ENCODE peak calls at places on chromosome 20, in seven cellular contexts. J, T, O, W, G, U and D are unnamed samples.

GRCh38 chr20:16284385-16285100 is 288.7 kb downstream of the KIF16B start:
- DNase-seq in J (no peak), U (no peak), T (no peak), W (no peak), G (no peak), O (no peak), D (no peak)

GRCh38 chr20:50191065-50191565 is 485 bp downstream of the CEBPB start:
- DNase-seq in O (no peak), U (peak), W (no peak), G (no peak), J (peak), T (peak), D (no peak)

GRCh38 chr20:12093062-12093796 is 175.5 kb downstream of the BTBD3 start:
- DNase-seq in T (no peak), G (no peak), W (no peak), J (no peak), U (no peak), O (no peak), D (no peak)

GRCh38 chr20:41004561-41005360 is 23.9 kb upstream of the TOP1 start:
- DNase-seq in J (peak), T (no peak), O (no peak), G (peak), U (no peak), W (no peak), D (no peak)

GRCh38 chr20:45459606-45460005 is 9.9 kb upstream of the WFDC2 start:
- DNase-seq in O (no peak), T (no peak), W (no peak), J (no peak), U (peak), G (peak), D (no peak)

GRCh38 chr20:61257596-61257995 is 5.5 kb downstream of the CDH4 start:
- DNase-seq in T (no peak), J (no peak), O (no peak), W (no peak), G (no peak), U (no peak), D (no peak)

GRCh38 chr20:24638546-24639166 is 169.2 kb downstream of the SYNDIG1 start:
- DNase-seq in U (no peak), T (no peak), G (no peak), W (no peak), J (no peak), O (no peak), D (no peak)

GRCh38 chr20:8389381-8390368 is 257.6 kb downstream of the PLCB1 start:
- DNase-seq in T (no peak), U (peak), J (peak), W (no peak), G (peak), O (peak), D (no peak)

GRCh38 chr20:3541887-3542721 is 71.3 kb downstream of the ATRN start:
- DNase-seq in O (no peak), T (no peak), W (no peak), J (no peak), U (no peak), G (no peak), D (no peak)

GRCh38 chr20:50691585-50692552 is 527 bp upstream of the RIPOR3 start:
- DNase-seq in U (no peak), O (peak), W (no peak), T (peak), G (no peak), J (peak), D (no peak)

DNA sequence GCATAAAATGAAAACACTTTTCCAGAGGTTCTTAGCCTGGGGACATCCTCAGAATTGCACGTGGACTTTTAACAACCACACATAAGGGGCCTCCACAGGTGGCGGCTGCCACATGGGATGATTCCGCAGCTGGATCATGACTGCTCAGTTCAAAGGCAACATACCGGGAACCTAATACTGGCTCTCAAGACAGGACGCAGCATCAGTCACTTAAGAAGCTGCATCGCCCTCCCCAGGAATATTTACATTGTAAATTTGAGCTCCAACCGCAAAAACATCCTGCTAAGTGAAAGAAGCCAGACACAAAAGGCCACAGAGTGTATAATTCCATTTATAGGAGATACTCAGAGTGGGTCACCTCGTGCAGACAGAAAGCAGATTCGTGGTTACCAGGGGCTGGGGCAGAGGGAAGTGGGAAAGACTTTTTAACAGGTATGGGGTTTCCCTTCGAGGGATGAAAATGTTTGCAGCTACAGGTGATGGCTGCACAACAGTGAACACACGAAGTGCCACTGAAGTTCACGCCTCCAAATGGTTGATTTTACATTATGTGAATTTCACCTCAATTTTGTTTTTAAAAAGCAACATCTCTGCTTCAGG is 141.5 kb downstream of the BMP7 start:
- DNase-seq in G (no peak), U (no peak), T (no peak), O (no peak), W (no peak), J (no peak), D (no peak)
- TF ChIP-seq CTCF in G (no peak), U (no peak), T (no peak), O (no peak), W (no peak), J (no peak), D (no peak)

DNA sequence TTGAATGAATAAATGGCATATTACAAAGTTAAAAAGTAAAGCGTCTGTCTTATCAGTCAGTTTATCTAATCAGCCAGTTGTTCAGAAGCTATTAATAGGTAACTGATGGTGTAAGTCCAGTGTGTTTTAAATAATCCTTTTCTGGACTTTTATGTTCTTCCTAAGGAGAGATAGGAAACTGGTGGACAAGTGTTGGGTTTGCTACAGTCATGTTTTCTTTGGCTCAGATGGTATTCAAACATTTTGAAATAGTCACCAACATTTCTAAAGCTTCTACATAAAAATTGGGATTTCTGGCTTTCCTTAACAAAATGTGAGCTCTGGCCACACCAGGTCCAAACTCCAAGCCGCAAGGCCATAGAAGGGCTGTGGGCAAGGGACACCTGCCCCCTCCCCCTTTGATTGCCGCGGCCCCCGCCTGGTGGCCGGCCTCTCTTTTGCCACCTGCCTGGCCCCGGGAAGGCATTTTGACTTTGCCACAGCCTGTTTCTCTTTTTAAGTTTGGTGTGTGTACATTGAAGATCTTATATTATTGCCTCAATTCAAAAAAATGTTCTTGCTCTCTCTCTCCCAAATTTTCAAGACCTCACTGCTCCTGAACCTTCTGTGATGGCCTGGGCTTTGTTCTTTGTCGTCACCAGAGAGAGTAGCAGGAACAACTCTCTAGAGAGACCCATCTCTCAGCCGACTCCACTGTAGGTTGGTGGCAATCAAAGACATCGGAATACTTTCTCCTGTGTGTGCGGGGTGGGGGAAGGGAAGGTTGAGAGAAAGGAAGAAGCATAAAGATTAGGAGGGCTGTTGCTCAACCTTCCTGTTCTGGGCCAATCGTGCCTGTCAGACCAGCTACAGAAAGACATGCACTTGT is 84.0 kb upstream of the ZNF217 start:
- DNase-seq in G (no peak), U (peak), O (no peak), T (peak), W (no peak), J (no peak), D (no peak)
- TF ChIP-seq CTCF in G (no peak), U (no peak), O (no peak), T (no peak), W (no peak), J (no peak), D (no peak)

DNA sequence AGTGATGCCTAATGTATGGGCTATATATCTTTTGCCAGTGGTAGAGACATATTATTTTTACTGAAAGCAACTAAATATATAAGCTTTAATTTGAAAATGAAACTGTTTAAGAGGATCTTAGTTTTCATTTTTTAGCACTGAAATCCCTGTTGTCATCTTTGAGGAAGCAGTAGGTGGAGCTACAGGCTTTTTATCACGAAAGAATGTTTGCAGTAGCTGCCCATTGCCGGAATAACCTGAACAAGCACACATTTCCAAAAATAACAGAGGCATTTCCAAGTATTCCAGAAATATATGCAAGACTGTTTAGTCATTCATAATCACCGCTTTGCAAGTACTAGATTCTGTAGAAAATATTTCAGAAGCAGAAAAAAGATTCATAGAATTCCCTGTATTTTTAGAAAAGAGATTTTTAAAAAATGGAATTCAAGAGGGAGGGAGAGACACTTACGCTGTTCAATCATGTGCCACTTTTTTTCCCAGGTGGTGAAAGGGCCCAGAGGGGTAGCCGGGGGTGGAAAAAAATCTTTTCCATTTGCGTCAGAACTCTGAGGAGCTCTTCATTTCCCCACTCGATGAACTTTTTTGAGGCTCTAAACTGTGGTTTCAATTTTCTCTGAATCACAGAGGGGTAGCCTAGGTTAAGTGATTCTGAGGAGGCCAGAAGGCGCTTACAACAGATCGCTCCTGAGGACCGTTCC is 142.5 kb upstream of the FERMT1 start:
- DNase-seq in J (peak), G (no peak), W (no peak), O (peak), T (peak), U (peak), D (no peak)
- TF ChIP-seq CTCF in J (peak), G (peak), W (peak), O (peak), T (peak), U (peak), D (peak)

DNA sequence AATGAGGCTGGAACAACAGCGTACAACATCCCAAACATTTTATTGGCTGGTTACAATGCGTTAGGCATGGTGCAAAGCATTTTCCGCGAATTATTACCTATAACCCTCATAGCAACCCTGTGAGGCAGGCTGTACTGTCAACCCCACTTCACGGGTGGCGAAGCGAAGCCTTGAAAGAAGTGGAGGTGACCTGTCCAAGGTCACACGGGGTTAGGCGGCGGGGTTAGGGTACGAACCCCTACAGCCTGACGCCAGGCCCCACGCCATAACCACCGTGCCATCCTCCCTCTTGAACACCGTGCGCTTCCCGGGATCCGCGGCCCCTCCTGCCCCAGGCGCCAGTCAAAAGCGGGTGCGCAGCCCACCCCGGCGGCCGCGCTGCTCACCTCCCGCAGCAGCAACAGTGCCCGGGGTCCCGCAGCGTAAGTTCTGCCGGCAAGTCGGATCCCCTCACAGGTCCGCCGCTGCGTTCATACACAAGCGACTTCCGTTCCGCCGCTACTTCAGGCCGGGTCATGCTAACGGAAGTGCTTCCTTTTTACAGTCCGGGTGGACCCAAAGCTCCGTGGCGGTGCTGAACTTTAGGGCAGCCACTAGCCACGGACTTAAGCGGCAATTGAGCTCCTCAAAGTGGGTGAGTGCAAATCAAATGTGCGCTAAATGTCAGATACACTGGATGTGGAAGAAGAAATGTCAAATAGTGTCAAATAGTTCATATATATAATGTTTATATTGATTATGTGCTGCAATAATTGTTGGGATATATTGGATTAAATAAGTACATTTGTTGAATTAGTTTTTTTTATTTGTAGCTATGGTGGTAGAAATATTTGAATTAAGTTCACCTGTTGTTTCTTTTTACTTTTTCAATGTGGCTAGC is at the start of gene CDK5RAP1:
- DNase-seq in J (peak), T (peak), O (peak), U (peak), W (peak), G (peak), D (peak)
- TF ChIP-seq CTCF in J (no peak), T (no peak), O (no peak), U (no peak), W (no peak), G (no peak), D (no peak)

DNA sequence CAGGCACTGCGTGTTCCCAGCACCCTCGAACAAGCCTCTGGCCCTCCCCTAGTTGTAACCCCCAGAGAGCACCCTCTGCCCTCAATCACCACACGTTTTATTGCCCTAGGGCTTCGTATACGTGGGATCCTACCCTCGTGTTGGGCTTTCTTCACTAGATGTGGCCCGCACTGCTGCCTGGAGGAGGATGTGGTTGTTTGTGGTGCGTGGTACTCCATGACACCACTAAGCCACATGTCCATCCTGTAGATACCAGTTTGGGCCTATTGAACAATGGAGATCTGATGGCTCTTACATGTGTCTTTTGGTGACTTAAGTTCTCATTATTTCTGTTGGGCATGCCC is 17.0 kb downstream of the SLC2A4RG start:
- DNase-seq in U (no peak), J (no peak), W (no peak), G (no peak), O (no peak), T (no peak), D (no peak)
- TF ChIP-seq CTCF in U (no peak), J (no peak), W (no peak), G (no peak), O (no peak), T (no peak), D (no peak)

GRCh38 chr20:43681468-43681942 is 14.6 kb downstream of the MYBL2 start:
- DNase-seq in J (no peak), T (no peak), G (no peak), O (no peak), W (no peak), U (peak), D (no peak)
- TF ChIP-seq CTCF in J (no peak), T (no peak), G (no peak), O (no peak), W (peak), U (no peak), D (no peak)

GRCh38 chr20:672975-673604 is 2.5 kb downstream of the SCRT2 start:
- DNase-seq in G (peak), U (no peak), W (no peak), J (no peak), T (no peak), O (no peak), D (no peak)
- TF ChIP-seq CTCF in G (peak), U (no peak), W (peak), J (peak), T (no peak), O (no peak), D (peak)

GRCh38 chr20:23365390-23366165 is 3.6 kb downstream of the GZF1 start:
- DNase-seq in W (no peak), U (no peak), O (no peak), T (no peak), G (no peak), J (no peak), D (no peak)
- TF ChIP-seq CTCF in W (no peak), U (no peak), O (no peak), T (no peak), G (no peak), J (no peak), D (no peak)